ENCODE peak calls at places on chromosomes 7 and 10, in nine cellular contexts. F is GM12878, I is SJSA1, X is Karpas-422, E is pancreas, P is hepatocyte, L is K562, G is prostate gland, N is suprapubic skin. R is an unnamed sample. For H3K4me1, the result is how much of the 10 kb centered on the place peaks cover.

GRCh38 chr7:94280836-94281235 is 113.9 kb upstream of the COL1A2 start:
- DNase-seq in F (no peak), I (no peak), X (no peak), E (no peak), P (no peak), L (no peak), G (no peak), N (no peak), R (no peak)

GRCh38 chr7:27165655-27166474 is 528 bp upstream of the HOXA9 start:
- DNase-seq in F (no peak), I (no peak), X (no peak), E (peak), P (no peak), L (no peak), G (peak), N (peak), R (no peak)

GRCh38 chr10:5546891-5547683 is 22.3 kb downstream of the CALML3 start:
- DNase-seq in F (no peak), I (no peak), X (no peak), E (no peak), P (peak), L (no peak), G (peak), N (peak), R (no peak)

GRCh38 chr7:38411404-38411803 is 138.0 kb upstream of the TARP start:
- DNase-seq in F (no peak), I (no peak), X (peak), E (no peak), P (peak), L (no peak), G (no peak), N (no peak), R (no peak)

GRCh38 chr10:113549856-113550255 is 3.0 kb upstream of the HABP2 start:
- DNase-seq in F (no peak), I (no peak), X (no peak), E (no peak), P (no peak), L (no peak), G (no peak), N (no peak), R (no peak)

GRCh38 chr10:82037076-82037475 is 162.1 kb downstream of the NRG3 start:
- DNase-seq in F (no peak), I (no peak), X (no peak), E (peak), P (no peak), L (no peak), G (peak), N (no peak), R (no peak)

GRCh38 chr7:117711556-117711955 is 161.7 kb downstream of the CTTNBP2 start:
- DNase-seq in F (no peak), I (no peak), X (no peak), E (no peak), P (no peak), L (no peak), G (no peak), N (no peak), R (no peak)

GRCh38 chr10:13241613-13242012 is 7.4 kb upstream of the UCMA start:
- DNase-seq in F (no peak), I (no peak), X (no peak), E (no peak), P (no peak), L (no peak), G (no peak), N (no peak), R (no peak)

GRCh38 chr10:119029613-119030420 is at the start of gene NANOS1:
- DNase-seq in F (no peak), I (no peak), X (no peak), E (no peak), P (peak), L (peak), G (no peak), N (no peak), R (no peak)

GRCh38 chr10:128070721-128071416 is 55.4 kb downstream of the MKI67 start:
- DNase-seq in F (no peak), I (no peak), X (no peak), E (no peak), P (no peak), L (no peak), G (no peak), N (no peak), R (no peak)

GRCh38 chr10:79161557-79161956 is 92.8 kb downstream of the ZMIZ1 start:
- DNase-seq in F (no peak), I (no peak), X (no peak), E (no peak), P (no peak), L (no peak), G (no peak), N (no peak), R (no peak)

GRCh38 chr7:122038904-122039303 is 105.1 kb downstream of the AASS start:
- DNase-seq in F (no peak), I (no peak), X (no peak), E (no peak), P (no peak), L (no peak), G (no peak), N (no peak), R (no peak)

GRCh38 chr7:148884299-148885022 is 370 bp upstream of the EZH2 start:
- DNase-seq in F (peak), I (peak), X (peak), E (peak), P (peak), L (peak), G (peak), N (peak), R (peak)

GRCh38 chr10:123970207-123970926 is 78.8 kb upstream of the CPXM2 start:
- DNase-seq in F (no peak), I (no peak), X (no peak), E (no peak), P (no peak), L (no peak), G (no peak), N (no peak), R (no peak)

GRCh38 chr7:5421626-5422323 is 1.9 kb downstream of the TNRC18 start:
- DNase-seq in F (no peak), I (peak), X (no peak), E (peak), P (peak), L (peak), G (peak), N (no peak), R (peak)

GRCh38 chr10:91614254-91614624 is 18.6 kb downstream of the PPP1R3C start:
- DNase-seq in F (no peak), I (no peak), X (no peak), E (no peak), P (no peak), L (no peak), G (no peak), N (no peak), R (no peak)

GRCh38 chr10:47371629-47372485 is 12.2 kb downstream of the ZNF488 start:
- DNase-seq in F (no peak), I (peak), X (no peak), E (no peak), P (no peak), L (no peak), G (no peak), N (peak), R (no peak)

GRCh38 chr7:31935115-31935514 is 135.1 kb downstream of the PDE1C start:
- DNase-seq in F (no peak), I (no peak), X (no peak), E (no peak), P (no peak), L (no peak), G (no peak), N (no peak), R (no peak)

GRCh38 chr7:122311280-122311679 is 6.7 kb upstream of the FEZF1 start:
- DNase-seq in F (no peak), I (no peak), X (no peak), E (no peak), P (no peak), L (no peak), G (no peak), N (no peak), R (no peak)

GRCh38 chr7:46071601-46072000 is 150.5 kb upstream of the IGFBP3 start:
- DNase-seq in F (no peak), I (no peak), X (no peak), E (no peak), P (no peak), L (no peak), G (no peak), N (no peak), R (no peak)

GRCh38 chr7:64174941-64175340 is 32.1 kb upstream of the ZNF735 start:
- DNase-seq in F (no peak), I (no peak), X (no peak), E (no peak), P (no peak), L (no peak), G (no peak), N (no peak), R (no peak)

GRCh38 chr7:34523233-34523918 is 134.6 kb upstream of the NPSR1 start:
- DNase-seq in F (no peak), I (no peak), X (no peak), E (no peak), P (no peak), L (no peak), G (no peak), N (no peak), R (no peak)

GRCh38 chr10:124820121-124820520 is 18.5 kb downstream of the ABRAXAS2 start:
- DNase-seq in F (no peak), I (no peak), X (no peak), E (no peak), P (no peak), L (no peak), G (no peak), N (no peak), R (no peak)

GRCh38 chr10:101623528-101623927 is 35.4 kb downstream of the DPCD start:
- DNase-seq in F (no peak), I (no peak), X (no peak), E (no peak), P (no peak), L (no peak), G (no peak), N (no peak), R (no peak)

GRCh38 chr10:69506487-69506833 is 55.2 kb downstream of the TSPAN15 start:
- DNase-seq in F (no peak), I (no peak), X (peak), E (no peak), P (peak), L (no peak), G (no peak), N (no peak), R (no peak)

GRCh38 chr10:132641966-132642731 is 104.6 kb downstream of the INPP5A start:
- DNase-seq in F (no peak), I (no peak), X (no peak), E (no peak), P (no peak), L (no peak), G (no peak), N (peak), R (no peak)

GRCh38 chr10:121096617-121097431 is 245.7 kb downstream of the WDR11 start:
- DNase-seq in F (no peak), I (no peak), X (no peak), E (no peak), P (peak), L (no peak), G (no peak), N (no peak), R (peak)

GRCh38 chr7:26508481-26508880 is 216.8 kb downstream of the SNX10 start:
- DNase-seq in F (no peak), I (no peak), X (no peak), E (no peak), P (no peak), L (no peak), G (no peak), N (no peak), R (no peak)

GRCh38 chr7:88301924-88302323 is 4.8 kb downstream of the STEAP4 start:
- DNase-seq in F (no peak), I (no peak), X (no peak), E (no peak), P (no peak), L (no peak), G (no peak), N (no peak), R (no peak)

GRCh38 chr7:157309990-157310668 is 26.7 kb upstream of the DNAJB6 start:
- DNase-seq in F (no peak), I (peak), X (no peak), E (no peak), P (no peak), L (no peak), G (no peak), N (no peak), R (no peak)

GRCh38 chr7:152912511-152912910 is 153.0 kb downstream of the ACTR3B start:
- DNase-seq in F (no peak), I (no peak), X (no peak), E (no peak), P (no peak), L (no peak), G (no peak), N (no peak), R (no peak)

GRCh38 chr7:152910545-152911013 is 151.0 kb downstream of the ACTR3B start:
- DNase-seq in F (no peak), I (no peak), X (no peak), E (peak), P (no peak), L (no peak), G (no peak), N (no peak), R (no peak)

GRCh38 chr7:152913492-152913891 is 153.9 kb downstream of the ACTR3B start:
- DNase-seq in F (no peak), I (no peak), X (no peak), E (no peak), P (no peak), L (no peak), G (no peak), N (no peak), R (no peak)

GRCh38 chr7:152909683-152910544 is 150.4 kb downstream of the ACTR3B start:
- DNase-seq in F (no peak), I (no peak), X (no peak), E (no peak), P (no peak), L (no peak), G (no peak), N (no peak), R (no peak)

DNA sequence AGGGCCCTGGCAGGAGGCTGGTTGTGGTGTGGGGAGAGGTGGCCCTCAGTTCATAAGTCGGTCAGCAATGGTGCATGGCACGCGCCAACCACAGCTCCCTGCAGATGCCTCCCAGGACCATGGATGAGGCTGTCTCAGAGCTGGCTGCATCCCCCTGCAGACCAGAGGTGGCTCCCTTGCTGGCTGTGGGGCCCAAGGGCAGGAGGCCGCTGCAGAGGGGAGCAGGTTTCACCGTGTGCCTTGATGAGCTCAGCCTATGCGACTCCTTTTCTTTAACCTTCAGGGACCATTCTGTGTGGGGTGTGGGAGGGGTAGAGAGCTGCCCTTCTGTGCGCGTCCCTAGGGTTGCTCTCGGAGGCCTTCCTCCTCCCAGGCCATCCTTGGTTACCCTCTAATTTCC is 152.4 kb downstream of the ACTR3B start:
- DNase-seq in F (no peak), I (no peak), X (no peak), E (no peak), P (no peak), L (no peak), G (no peak), N (no peak), R (no peak)
- H3K4me1 ChIP-seq in F (under half), I (under half), X (under half), E (under half), P (under half), L (under half), G (under half), N (under half), R (under half)

GRCh38 chr7:57638651-57639050 is 188.7 kb downstream of the ZNF716 start:
- DNase-seq in F (no peak), I (no peak), X (no peak), E (no peak), P (no peak), L (no peak), G (no peak), N (no peak), R (no peak)
- H3K27ac ChIP-seq in F (no peak), I (no peak), X (no peak), E (no peak), P (no peak), L (no peak), G (no peak), N (no peak), R (no peak)

DNA sequence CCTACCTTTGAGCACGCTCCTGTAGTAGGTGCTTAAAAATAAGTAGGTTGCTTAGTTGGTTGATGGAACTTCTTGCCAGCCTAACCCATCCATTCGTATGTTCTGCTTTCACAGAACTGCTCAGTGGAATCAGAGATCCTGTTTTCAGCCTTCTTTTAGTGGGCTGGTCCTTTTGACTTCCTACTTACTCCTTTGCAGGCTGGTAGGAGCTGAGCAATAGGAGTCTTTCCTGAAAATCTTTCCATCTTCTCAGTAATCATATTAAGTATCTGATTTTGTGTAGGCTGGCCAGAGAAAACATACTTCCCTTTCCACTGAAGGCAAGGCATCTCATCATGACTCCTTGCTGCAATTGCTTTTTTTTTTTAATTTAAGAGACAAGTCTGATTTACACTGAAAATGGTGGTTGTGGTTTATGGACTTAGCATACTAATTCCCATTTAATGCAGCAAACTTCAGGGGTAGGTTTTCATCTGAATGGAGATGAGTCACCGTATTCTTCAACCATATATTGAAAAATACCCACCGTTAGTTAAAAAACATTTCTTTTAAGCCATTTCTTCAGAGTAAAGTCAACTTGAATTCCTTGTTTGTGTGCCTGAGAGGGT is 208.0 kb downstream of the ZNF365 start:
- DNase-seq in F (no peak), I (no peak), X (no peak), E (no peak), P (no peak), L (no peak), G (no peak), N (no peak), R (no peak)
- H3K4me1 ChIP-seq in F (under half), I (half or more), X (under half), E (under half), P (under half), L (under half), G (under half), N (under half), R (under half)

DNA sequence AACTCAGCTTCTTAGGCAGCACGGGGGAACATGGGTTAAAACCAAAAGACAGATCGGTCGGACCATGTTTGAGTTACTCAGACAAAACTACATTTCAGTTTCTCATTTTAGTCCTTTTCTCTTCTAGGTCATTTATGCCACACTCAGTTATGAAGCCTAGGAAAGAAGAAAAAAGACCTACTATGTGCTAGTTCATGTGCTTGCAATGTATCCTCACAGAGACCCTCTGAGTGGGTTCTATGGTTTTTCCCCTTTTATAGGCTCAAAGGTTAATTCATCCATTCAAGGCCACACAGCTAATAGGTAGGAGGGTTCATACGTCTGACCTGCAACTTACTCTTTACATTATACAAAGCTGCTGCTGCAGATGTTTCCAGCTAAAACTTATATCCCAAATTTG is 104.7 kb upstream of the ZNF438 start:
- DNase-seq in F (no peak), I (no peak), X (no peak), E (no peak), P (no peak), L (no peak), G (no peak), N (no peak), R (no peak)
- H3K27ac ChIP-seq in F (no peak), I (peak), X (no peak), E (no peak), P (peak), L (no peak), G (no peak), N (no peak), R (peak)

DNA sequence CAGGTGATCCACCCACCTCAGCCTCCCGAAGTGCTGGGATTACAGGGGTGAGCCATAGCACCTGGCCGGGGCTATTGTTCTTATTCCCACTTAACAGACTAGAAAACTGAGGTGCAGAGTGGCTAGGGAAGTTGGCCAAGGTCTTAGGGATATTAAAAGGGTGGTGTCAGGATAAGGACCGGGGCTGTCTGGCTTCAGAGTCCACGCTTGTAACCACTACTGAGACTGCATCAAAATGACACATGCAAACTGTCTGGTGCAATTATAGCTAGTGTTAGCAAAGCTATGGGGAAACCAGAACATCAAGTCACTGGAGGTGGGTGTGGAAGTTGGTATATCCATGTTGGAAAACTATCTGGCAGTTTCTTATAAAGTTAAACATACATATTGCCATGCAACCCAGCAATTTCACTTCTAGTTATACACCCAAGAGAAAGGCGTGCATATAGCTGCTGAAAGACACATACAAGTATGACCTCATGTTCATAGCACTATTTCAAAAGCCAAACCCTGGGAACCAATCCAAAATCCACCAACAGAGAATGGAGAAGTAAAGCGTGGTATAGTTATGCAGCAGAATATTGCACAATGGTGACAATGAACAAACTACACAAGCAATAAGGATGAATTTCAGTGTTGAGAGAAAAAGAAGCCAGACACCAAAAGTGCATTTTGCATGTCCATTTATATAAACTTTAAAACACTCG is 33.9 kb upstream of the EEPD1 start:
- DNase-seq in F (no peak), I (no peak), X (no peak), E (no peak), P (peak), L (no peak), G (peak), N (no peak), R (peak)
- H3K4me1 ChIP-seq in F (under half), I (half or more), X (under half), E (under half), P (under half), L (under half), G (under half), N (half or more), R (under half)

GRCh38 chr10:117697402-117697801 is 154.9 kb downstream of the EMX2 start:
- DNase-seq in F (no peak), I (no peak), X (no peak), E (no peak), P (no peak), L (no peak), G (no peak), N (no peak), R (no peak)

GRCh38 chr10:117699436-117700075 is 157.0 kb downstream of the EMX2 start:
- DNase-seq in F (no peak), I (no peak), X (no peak), E (no peak), P (no peak), L (no peak), G (no peak), N (no peak), R (no peak)

GRCh38 chr10:117694251-117694650 is 151.7 kb downstream of the EMX2 start:
- DNase-seq in F (no peak), I (no peak), X (no peak), E (no peak), P (peak), L (no peak), G (no peak), N (no peak), R (no peak)

DNA sequence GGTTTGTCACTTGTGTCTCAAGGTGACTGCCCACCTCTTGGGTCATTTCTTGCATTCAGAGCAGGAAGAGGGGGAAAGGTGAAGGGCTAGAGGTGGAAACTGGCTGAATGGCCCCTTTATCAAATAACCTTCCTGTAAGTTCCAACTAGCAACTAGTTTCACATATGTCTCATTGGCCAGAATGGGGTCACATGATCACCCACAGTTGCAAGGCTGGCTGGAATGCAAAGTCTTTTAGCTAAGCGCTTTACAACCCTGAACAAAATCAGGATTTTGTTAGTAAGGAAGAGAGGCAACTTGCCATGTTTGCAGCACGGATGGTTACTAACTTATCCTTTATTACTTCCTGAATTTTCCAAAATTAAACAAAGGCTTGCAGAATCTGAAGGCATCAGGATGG is 156.3 kb downstream of the EMX2 start:
- DNase-seq in F (no peak), I (no peak), X (no peak), E (no peak), P (no peak), L (no peak), G (no peak), N (no peak), R (no peak)
- H3K27ac ChIP-seq in F (no peak), I (no peak), X (no peak), E (no peak), P (no peak), L (no peak), G (no peak), N (no peak), R (no peak)